ENCODE peak calls at places on chromosome 11, in seven cellular contexts. Y, A, N, J, L, C and X are unnamed samples.
A peak's percentile ranks its signal among the peaks of the same experiment; 100 is the strongest.

GRCh38 chr11:12216542-12217422 is 106.4 kb downstream of the MICAL2 start:
- DNase-seq in Y (peak; percentile 36), A (no peak), N (no peak), J (no peak), L (no peak), C (peak; percentile 35), X (no peak)

GRCh38 chr11:68342459-68343158 is 30.2 kb downstream of the LRP5 start:
- DNase-seq in Y (no peak), A (no peak), N (peak; percentile 79), J (peak; percentile 90), L (peak; percentile 97), C (peak; percentile 19), X (peak; percentile 79)

GRCh38 chr11:36702330-36703054 is 104.5 kb upstream of the RAG2 start:
- DNase-seq in Y (peak; percentile 69), A (peak; percentile 70), N (no peak), J (peak; percentile 82), L (peak; percentile 73), C (peak; percentile 67), X (peak; percentile 58)

GRCh38 chr11:128420943-128421342 is 166.4 kb downstream of the ETS1 start:
- DNase-seq in Y (peak; percentile 99), A (no peak), N (no peak), J (no peak), L (peak; percentile 13), C (peak; percentile 95), X (no peak)

GRCh38 chr11:130131957-130132850 is 27.4 kb upstream of the ST14 start:
- DNase-seq in Y (peak; percentile 66), A (peak; percentile 48), N (peak; percentile 63), J (peak; percentile 86), L (peak; percentile 85), C (peak; percentile 72), X (peak; percentile 67)

GRCh38 chr11:61534025-61534900 is 25.7 kb downstream of the LRRC10B start:
- DNase-seq in Y (no peak), A (no peak), N (no peak), J (no peak), L (no peak), C (no peak), X (no peak)

GRCh38 chr11:33463059-33463458 is 205.9 kb downstream of the HIPK3 start:
- DNase-seq in Y (peak; percentile 69), A (no peak), N (no peak), J (no peak), L (no peak), C (no peak), X (no peak)

GRCh38 chr11:47987781-47988180 is 7.4 kb downstream of the PTPRJ start:
- DNase-seq in Y (no peak), A (no peak), N (no peak), J (no peak), L (no peak), C (no peak), X (no peak)

GRCh38 chr11:11349051-11349450 is 4.0 kb downstream of the CSNK2A3 start:
- DNase-seq in Y (no peak), A (no peak), N (no peak), J (no peak), L (no peak), C (peak; percentile 72), X (no peak)

GRCh38 chr11:48094643-48095339 is 114.4 kb downstream of the PTPRJ start:
- DNase-seq in Y (no peak), A (no peak), N (peak; percentile 24), J (no peak), L (no peak), C (no peak), X (no peak)

GRCh38 chr11:70951139-70951804 is 301.1 kb downstream of the SHANK2 start:
- DNase-seq in Y (no peak), A (no peak), N (no peak), J (no peak), L (no peak), C (no peak), X (no peak)

GRCh38 chr11:78000193-78000592 is 5.7 kb upstream of the INTS4 start:
- DNase-seq in Y (peak; percentile 77), A (no peak), N (peak; percentile 56), J (peak; percentile 95), L (peak; percentile 75), C (peak; percentile 75), X (peak; percentile 73)

GRCh38 chr11:71112990-71113389 is 139.4 kb downstream of the SHANK2 start:
- DNase-seq in Y (no peak), A (no peak), N (peak; percentile 51), J (peak; percentile 9), L (no peak), C (no peak), X (no peak)

GRCh38 chr11:25890626-25891250 is 441.2 kb upstream of the ANO3 start:
- DNase-seq in Y (no peak), A (no peak), N (no peak), J (no peak), L (no peak), C (no peak), X (no peak)

GRCh38 chr11:59938132-59938531 is at the start of gene OOSP1:
- DNase-seq in Y (no peak), A (no peak), N (no peak), J (no peak), L (no peak), C (no peak), X (no peak)

GRCh38 chr11:13535819-13536218 is 40.0 kb upstream of the PTH start:
- DNase-seq in Y (no peak), A (no peak), N (no peak), J (peak; percentile 80), L (no peak), C (no peak), X (no peak)

GRCh38 chr11:10058356-10058755 is 235.7 kb downstream of the SBF2 start:
- DNase-seq in Y (peak; percentile 64), A (no peak), N (no peak), J (no peak), L (no peak), C (no peak), X (no peak)

GRCh38 chr11:47257518-47258316 is at the start of gene NR1H3:
- DNase-seq in Y (peak; percentile 66), A (peak; percentile 58), N (peak; percentile 78), J (peak; percentile 91), L (peak; percentile 34), C (peak; percentile 86), X (peak; percentile 92)

GRCh38 chr11:44899959-44900358 is 50.7 kb downstream of the TP53I11 start:
- DNase-seq in Y (peak; percentile 71), A (no peak), N (peak; percentile 73), J (peak; percentile 91), L (peak; percentile 25), C (peak; percentile 78), X (peak; percentile 83)

GRCh38 chr11:1401656-1402221 is 12.0 kb downstream of the BRSK2 start:
- DNase-seq in Y (peak; percentile 48), A (peak; percentile 76), N (peak; percentile 92), J (peak; percentile 77), L (peak; percentile 77), C (peak; percentile 45), X (peak; percentile 77)

DNA sequence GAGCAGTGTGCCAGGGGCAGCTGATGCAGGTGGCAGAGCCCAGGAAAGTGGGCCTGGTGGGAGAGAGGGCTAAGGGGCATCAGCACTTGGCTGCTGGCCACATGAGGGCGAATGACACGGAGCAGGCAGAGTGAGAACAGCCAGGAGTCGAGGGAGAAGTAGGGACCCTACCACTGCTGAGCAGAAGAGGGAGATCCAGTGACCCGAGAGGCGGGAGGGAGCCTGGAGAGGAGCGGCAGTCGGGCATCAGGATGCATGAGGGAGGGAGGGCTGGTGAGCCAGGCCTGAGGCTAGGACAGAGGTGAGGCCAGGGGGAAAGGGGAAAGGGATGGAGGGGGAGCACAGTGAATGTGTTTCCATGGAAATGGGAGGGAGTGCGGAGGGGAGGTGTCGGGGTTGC is 36.9 kb upstream of the WNT11 start:
- DNase-seq in Y (no peak), A (no peak), N (peak; percentile 71), J (peak; percentile 87), L (no peak), C (no peak), X (peak; percentile 80)
- H3K23ac ChIP-seq in Y (no peak overlapping the region), A (peak overlapping the region; percentile 35), N (no peak overlapping the region), J (no peak overlapping the region), L (no peak overlapping the region), C (no peak overlapping the region), X (no peak overlapping the region)

DNA sequence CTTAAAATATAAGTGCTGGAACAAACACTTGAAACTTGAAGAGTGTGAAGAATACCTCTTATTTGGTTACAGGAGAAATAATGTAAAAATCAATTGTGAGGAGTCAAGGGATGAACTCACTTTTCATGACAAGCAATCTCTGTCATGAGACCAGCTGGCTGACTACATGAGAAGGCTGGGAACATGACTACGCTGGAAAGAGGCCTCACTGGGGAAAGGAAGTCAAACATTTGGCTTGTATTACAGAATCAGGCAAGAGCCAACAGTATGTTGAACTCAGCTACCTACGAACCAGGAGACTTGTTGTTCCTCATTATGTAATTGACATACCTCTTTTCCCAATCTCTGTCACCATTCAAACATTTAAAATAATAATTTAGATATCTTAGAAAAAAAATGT is 14.4 kb downstream of the DCDC1 start:
- DNase-seq in Y (peak; percentile 20), A (no peak), N (no peak), J (no peak), L (no peak), C (no peak), X (no peak)
- H3K23ac ChIP-seq in Y (no peak overlapping the region), A (no peak overlapping the region), N (no peak overlapping the region), J (no peak overlapping the region), L (no peak overlapping the region), C (no peak overlapping the region), X (no peak overlapping the region)

DNA sequence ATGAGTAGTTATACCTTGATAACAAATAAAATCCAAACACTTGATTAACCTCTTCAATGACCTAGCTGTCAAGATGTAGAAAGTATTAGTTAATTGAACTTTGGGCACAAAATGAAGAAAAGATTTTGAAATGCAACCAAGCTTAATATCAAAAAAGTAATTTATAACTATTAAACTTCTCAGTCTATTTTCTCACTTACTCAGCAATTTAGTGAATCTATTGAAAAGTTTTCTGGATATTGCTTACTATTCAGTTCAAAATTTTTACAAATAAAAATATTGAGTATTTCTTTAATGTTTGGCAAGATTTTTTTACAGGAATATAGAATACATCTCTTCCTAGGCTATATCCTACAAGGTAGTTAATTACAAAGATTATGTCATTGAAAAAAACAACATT is 192.5 kb downstream of the GRIA4 start:
- DNase-seq in Y (no peak), A (no peak), N (no peak), J (no peak), L (no peak), C (no peak), X (no peak)
- H3K23ac ChIP-seq in Y (no peak overlapping the region), A (no peak overlapping the region), N (no peak overlapping the region), J (no peak overlapping the region), L (no peak overlapping the region), C (no peak overlapping the region), X (no peak overlapping the region)

DNA sequence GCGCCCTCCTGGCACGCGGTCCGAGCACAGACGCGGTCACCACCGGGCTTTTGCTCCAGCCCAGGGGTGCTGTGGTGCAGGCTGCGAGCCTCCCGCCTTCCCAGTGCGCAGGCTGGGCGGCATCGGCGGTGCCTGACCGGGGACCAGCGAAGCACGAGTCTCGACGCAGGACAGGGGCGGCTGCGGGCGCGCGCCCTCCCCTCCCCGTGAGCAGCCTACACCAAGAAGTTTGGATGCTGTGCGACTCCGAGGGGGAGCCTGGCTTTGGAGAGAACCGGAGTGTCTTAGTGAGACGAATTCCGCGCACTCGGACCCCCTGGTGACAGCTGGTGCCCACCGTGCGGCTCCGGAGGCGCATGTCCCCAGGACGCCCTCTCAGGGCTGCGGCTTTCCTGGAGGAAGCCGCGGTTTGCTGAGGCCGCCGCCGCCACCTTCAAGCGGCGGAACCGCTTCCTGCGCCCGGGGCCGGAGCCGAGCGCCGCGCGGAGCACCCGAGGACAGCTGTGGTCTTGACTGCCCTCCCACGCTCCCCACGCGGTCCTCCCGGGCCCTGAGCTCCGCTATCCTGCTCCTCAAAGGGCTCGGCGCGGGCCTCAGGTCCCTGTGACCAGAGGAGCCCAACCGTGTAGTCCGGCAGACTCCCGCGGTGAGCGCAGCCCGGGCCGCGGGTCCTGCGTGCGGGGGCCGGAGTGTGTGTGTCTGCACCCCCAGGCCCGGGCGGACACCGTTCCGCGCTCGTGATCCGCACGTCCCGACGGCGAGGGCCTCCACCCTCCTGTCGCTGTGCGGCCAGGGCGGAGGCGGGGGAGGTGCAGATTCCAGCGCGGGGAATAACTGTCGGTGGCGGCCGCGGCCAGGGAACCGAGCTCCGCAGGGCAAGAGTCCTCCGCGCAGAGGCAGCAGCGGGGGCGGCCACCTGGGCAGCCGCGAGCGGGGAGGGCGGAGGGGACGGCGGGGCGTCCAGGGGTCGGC is 1.7 kb downstream of the FGF3 start:
- DNase-seq in Y (no peak), A (no peak), N (peak; percentile 74), J (peak; percentile 41), L (peak; percentile 40), C (peak; percentile 18), X (no peak)
- H3K23ac ChIP-seq in Y (no peak overlapping the region), A (peak overlapping the region; percentile 96), N (no peak overlapping the region), J (no peak overlapping the region), L (no peak overlapping the region), C (peak overlapping the region; percentile 70), X (no peak overlapping the region)